ENCODE peak calls at places on chromosomes 16 and 17, in six cellular contexts. C is mammary epithelial cell, B is fibroblast of lung, K is aorta, L is hepatocyte, N is prostate gland. P is an unnamed sample.

GRCh38 chr17:17590141-17590735 is 1.3 kb downstream of the PEMT start:
- DNase-seq in B (no peak), L (no peak), K (no peak), N (no peak), C (no peak), P (no peak)

GRCh38 chr16:2122429-2122828 is 13.3 kb downstream of the PKD1 start:
- DNase-seq in N (no peak), K (no peak), C (peak; percentile 47), B (no peak), L (no peak), P (no peak)

GRCh38 chr17:15966183-15966878 is 21.4 kb downstream of the ADORA2B start:
- DNase-seq in C (no peak), L (peak; percentile 75), B (peak; percentile 22), N (peak; percentile 47), K (no peak), P (peak; percentile 64)

GRCh38 chr17:145671-146541 is 8.5 kb downstream of the SCGB1C2 start:
- DNase-seq in L (no peak), C (no peak), K (peak; percentile 35), N (peak; percentile 3), B (no peak), P (peak; percentile 68)

GRCh38 chr17:21524211-21524591 is 148.0 kb downstream of the KCNJ12 start:
- DNase-seq in B (peak; percentile 42), K (no peak), L (no peak), C (no peak), N (no peak), P (no peak)

GRCh38 chr16:90008708-90009145 is 10.5 kb downstream of the DBNDD1 start:
- DNase-seq in L (no peak), C (no peak), K (no peak), B (no peak), N (no peak), P (peak; percentile 92)

GRCh38 chr16:85582177-85582888 is 30.8 kb upstream of the GSE1 start:
- DNase-seq in N (no peak), B (no peak), K (no peak), L (no peak), C (no peak), P (no peak)

GRCh38 chr17:10021239-10021638 is 116.2 kb upstream of the RCVRN start:
- DNase-seq in N (no peak), L (peak; percentile 51), C (no peak), K (peak; percentile 69), B (peak; percentile 47), P (peak; percentile 90)

GRCh38 chr17:50428831-50429424 is 2.9 kb downstream of the ACSF2 start:
- DNase-seq in K (no peak), C (peak; percentile 95), N (peak; percentile 82), L (peak; percentile 79), B (no peak), P (no peak)

GRCh38 chr17:6430769-6431168 is 4.2 kb downstream of the AIPL1 start:
- DNase-seq in B (no peak), K (no peak), N (no peak), C (no peak), L (no peak), P (no peak)

GRCh38 chr17:16820979-16821543 is 131.0 kb downstream of the CCDC144A start:
- DNase-seq in B (no peak), C (no peak), N (no peak), L (no peak), K (no peak), P (no peak)

GRCh38 chr17:45060382-45060823 is 714 bp upstream of the NMT1 start:
- DNase-seq in B (no peak), C (no peak), L (no peak), N (no peak), K (no peak), P (no peak)

GRCh38 chr16:52533296-52533695 is 13.6 kb downstream of the TOX3 start:
- DNase-seq in N (no peak), C (no peak), K (no peak), L (no peak), B (no peak), P (no peak)

GRCh38 chr17:80481284-80482057 is 5.1 kb upstream of the NPTX1 start:
- DNase-seq in B (no peak), N (no peak), K (no peak), C (no peak), L (peak; percentile 77), P (no peak)

GRCh38 chr17:77884967-77885641 is 73.4 kb upstream of the TNRC6C start:
- DNase-seq in K (peak; percentile 24), C (no peak), N (no peak), L (no peak), B (no peak), P (peak; percentile 58)

GRCh38 chr17:33233855-33234228 is 59.3 kb downstream of the ASIC2 start:
- DNase-seq in B (no peak), C (no peak), L (no peak), N (peak; percentile 19), K (no peak), P (no peak)

GRCh38 chr17:4715071-4715749 is 4.8 kb downstream of the ARRB2 start:
- DNase-seq in K (no peak), B (no peak), L (no peak), N (no peak), C (no peak), P (peak; percentile 88)

GRCh38 chr17:27293359-27293897 is 486 bp upstream of the WSB1 start:
- DNase-seq in B (no peak), L (no peak), N (no peak), K (no peak), C (no peak), P (peak; percentile 89)

GRCh38 chr16:86466695-86467406 is 43.5 kb upstream of the FOXF1 start:
- DNase-seq in B (peak; percentile 96), L (no peak), C (no peak), N (no peak), K (no peak), P (no peak)

GRCh38 chr17:59331129-59331928 is at the start of gene YPEL2:
- DNase-seq in L (peak; percentile 97), C (peak; percentile 83), N (peak; percentile 98), K (peak; percentile 98), B (peak; percentile 94), P (peak; percentile 97)

GRCh38 chr16:87657621-87658192 is 55.4 kb downstream of the JPH3 start:
- DNase-seq in B (no peak), K (no peak), L (no peak), C (peak; percentile 34), N (no peak), P (no peak)

GRCh38 chr16:71954699-71955195 is 45.5 kb downstream of the PKD1L3 start:
- DNase-seq in N (no peak), K (no peak), B (no peak), C (peak; percentile 8), L (no peak), P (no peak)

GRCh38 chr16:15993946-15994665 is 44.7 kb downstream of the ABCC1 start:
- DNase-seq in N (no peak), L (no peak), K (peak; percentile 69), B (peak; percentile 87), C (no peak), P (no peak)

GRCh38 chr17:38352245-38353083 is 820 bp downstream of the SOCS7 start:
- DNase-seq in K (peak; percentile 58), C (peak; percentile 31), N (no peak), B (peak; percentile 12), L (peak; percentile 34), P (peak; percentile 86)

GRCh38 chr16:31186176-31186575 is 6.2 kb downstream of the FUS start:
- DNase-seq in L (no peak), C (no peak), N (no peak), B (no peak), K (no peak), P (peak; percentile 4)

GRCh38 chr16:31184888-31185287 is 4.9 kb downstream of the FUS start:
- DNase-seq in L (no peak), C (no peak), K (no peak), N (no peak), B (no peak), P (peak; percentile 63)

GRCh38 chr16:31185339-31185738 is 5.4 kb downstream of the FUS start:
- DNase-seq in L (no peak), K (no peak), C (no peak), N (no peak), B (no peak), P (no peak)

GRCh38 chr16:31182391-31182790 is 2.5 kb downstream of the FUS start:
- DNase-seq in B (no peak), K (no peak), N (no peak), C (no peak), L (no peak), P (no peak)

GRCh38 chr16:31183432-31184428 is 3.8 kb downstream of the FUS start:
- DNase-seq in B (no peak), K (no peak), L (no peak), C (no peak), N (no peak), P (no peak)
- H3K4me3 ChIP-seq in B (peak overlapping the region; percentile 17), K (no peak overlapping the region), L (no peak overlapping the region), C (no peak overlapping the region), N (no peak overlapping the region), P (no peak overlapping the region)

GRCh38 chr16:1077877-1078578 is 5.5 kb downstream of the SSTR5 start:
- DNase-seq in N (no peak), C (no peak), L (no peak), K (no peak), B (no peak), P (no peak)
- H3K4me3 ChIP-seq in N (peak overlapping the region; percentile 17), C (no peak overlapping the region), L (no peak overlapping the region), K (no peak overlapping the region), B (no peak overlapping the region), P (no peak overlapping the region)

DNA sequence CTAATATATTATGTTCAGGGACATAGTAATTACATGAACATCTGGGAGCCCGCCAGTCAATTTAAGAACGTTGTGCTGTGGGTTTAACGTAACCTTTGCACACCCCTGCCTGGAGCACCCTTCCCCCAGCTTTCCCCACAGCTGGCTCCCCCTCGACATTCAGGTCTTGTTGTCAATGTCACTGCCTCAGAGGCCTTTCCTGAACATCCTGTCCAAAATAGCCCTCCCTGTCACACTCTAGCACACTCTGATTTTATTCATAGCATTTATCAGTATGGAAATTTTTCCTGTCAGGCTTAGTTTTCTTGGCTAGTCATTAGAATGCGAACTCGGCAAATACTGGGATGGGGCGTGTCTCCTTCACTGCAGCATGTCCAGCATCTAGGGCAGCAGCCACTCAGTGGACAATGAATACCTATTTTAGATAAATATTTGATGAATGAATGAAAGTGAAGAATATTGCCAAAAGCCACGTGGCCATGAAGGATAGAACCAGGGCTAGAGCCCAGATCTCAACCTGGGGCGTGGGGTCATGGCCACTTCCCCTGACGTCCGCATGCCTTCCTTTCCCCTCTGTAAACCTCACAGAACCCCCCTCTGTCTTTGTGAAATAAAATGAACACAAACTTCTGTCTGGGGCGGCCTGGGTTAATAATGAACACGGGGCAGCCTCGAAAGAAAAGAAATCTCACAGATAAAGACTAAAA is 10.5 kb downstream of the PIK3R6 start:
- DNase-seq in B (no peak), K (no peak), N (no peak), L (no peak), C (no peak), P (no peak)
- H3K4me3 ChIP-seq in B (no peak overlapping the region), K (no peak overlapping the region), N (no peak overlapping the region), L (no peak overlapping the region), C (no peak overlapping the region), P (no peak overlapping the region)

GRCh38 chr16:46739934-46740333 is 8.2 kb downstream of the MYLK3 start:
- DNase-seq in B (no peak), N (no peak), L (no peak), K (no peak), C (no peak), P (peak; percentile 21)
- H3K4me3 ChIP-seq in B (no peak overlapping the region), N (no peak overlapping the region), L (no peak overlapping the region), K (no peak overlapping the region), C (no peak overlapping the region), P (no peak overlapping the region)

GRCh38 chr16:3165111-3165822 is 22.7 kb upstream of the OR1F1 start:
- DNase-seq in K (no peak), L (no peak), B (no peak), N (no peak), C (no peak), P (peak; percentile 29)
- H3K4me3 ChIP-seq in K (no peak overlapping the region), L (no peak overlapping the region), B (no peak overlapping the region), N (no peak overlapping the region), C (no peak overlapping the region), P (no peak overlapping the region)